ENCODE peak calls at places on chromosomes 3 and 15, in five cellular contexts. One of them, this sample, is unnamed.

GRCh38 chr3:69853033-69853432 is 113.8 kb downstream of the MITF start:
- DNase-seq in AG09309: no peak
- DNase-seq in stomach: no peak
- DNase-seq in choroid plexus epithelial cell: no peak
- DNase-seq in lower leg skin: no peak
- DNase-seq in this sample: no peak

GRCh38 chr3:138950006-138950644 is 3.1 kb downstream of the FOXL2NB start:
- DNase-seq in AG09309: no peak
- DNase-seq in stomach: no peak
- DNase-seq in choroid plexus epithelial cell: peak; percentile 44
- DNase-seq in lower leg skin: no peak
- DNase-seq in this sample: no peak

GRCh38 chr15:92527197-92527596 is 128.4 kb downstream of the FAM174B start:
- DNase-seq in AG09309: no peak
- DNase-seq in stomach: peak; percentile 77
- DNase-seq in choroid plexus epithelial cell: peak; percentile 89
- DNase-seq in lower leg skin: peak; percentile 27
- DNase-seq in this sample: no peak

GRCh38 chr15:39578851-39579486 is 1.9 kb upstream of the THBS1 start:
- DNase-seq in AG09309: peak; percentile 11
- DNase-seq in stomach: no peak
- DNase-seq in choroid plexus epithelial cell: no peak
- DNase-seq in lower leg skin: no peak
- DNase-seq in this sample: no peak

GRCh38 chr15:72698938-72699337 is 12.9 kb downstream of the BBS4 start:
- DNase-seq in AG09309: no peak
- DNase-seq in stomach: no peak
- DNase-seq in choroid plexus epithelial cell: no peak
- DNase-seq in lower leg skin: no peak
- DNase-seq in this sample: no peak

GRCh38 chr3:25378912-25379311 is 49.2 kb upstream of the RARB start:
- DNase-seq in AG09309: no peak
- DNase-seq in stomach: no peak
- DNase-seq in choroid plexus epithelial cell: no peak
- DNase-seq in lower leg skin: no peak
- DNase-seq in this sample: no peak

GRCh38 chr15:75043509-75044257 is 20.3 kb downstream of the PPCDC start:
- DNase-seq in AG09309: peak; percentile 99
- DNase-seq in stomach: peak; percentile 82
- DNase-seq in choroid plexus epithelial cell: peak; percentile 100
- DNase-seq in lower leg skin: peak; percentile 95
- DNase-seq in this sample: no peak

GRCh38 chr3:39118079-39118478 is 10.6 kb downstream of the TTC21A start:
- DNase-seq in AG09309: no peak
- DNase-seq in stomach: no peak
- DNase-seq in choroid plexus epithelial cell: no peak
- DNase-seq in lower leg skin: no peak
- DNase-seq in this sample: no peak

GRCh38 chr3:108494862-108495531 is 15.4 kb downstream of the MYH15 start:
- DNase-seq in AG09309: no peak
- DNase-seq in stomach: no peak
- DNase-seq in choroid plexus epithelial cell: peak; percentile 21
- DNase-seq in lower leg skin: no peak
- DNase-seq in this sample: no peak

GRCh38 chr3:177960014-177960413 is 576.2 kb upstream of the KCNMB2 start:
- DNase-seq in AG09309: no peak
- DNase-seq in stomach: no peak
- DNase-seq in choroid plexus epithelial cell: peak; percentile 77
- DNase-seq in lower leg skin: no peak
- DNase-seq in this sample: no peak

GRCh38 chr15:39582977-39583585 is 2.2 kb downstream of the THBS1 start:
- DNase-seq in AG09309: no peak
- DNase-seq in stomach: no peak
- DNase-seq in choroid plexus epithelial cell: no peak
- DNase-seq in lower leg skin: no peak
- DNase-seq in this sample: no peak

GRCh38 chr3:111903067-111903511 is 44.0 kb downstream of the PHLDB2 start:
- DNase-seq in AG09309: no peak
- DNase-seq in stomach: no peak
- DNase-seq in choroid plexus epithelial cell: peak; percentile 88
- DNase-seq in lower leg skin: no peak
- DNase-seq in this sample: no peak

GRCh38 chr3:177211503-177212277 is 14.4 kb upstream of the TBL1XR1 start:
- DNase-seq in AG09309: no peak
- DNase-seq in stomach: peak; percentile 90
- DNase-seq in choroid plexus epithelial cell: peak; percentile 48
- DNase-seq in lower leg skin: no peak
- DNase-seq in this sample: no peak

GRCh38 chr3:13623101-13623654 is 74.3 kb downstream of the FBLN2 start:
- DNase-seq in AG09309: no peak
- DNase-seq in stomach: peak; percentile 31
- DNase-seq in choroid plexus epithelial cell: peak; percentile 73
- DNase-seq in lower leg skin: no peak
- DNase-seq in this sample: no peak

GRCh38 chr15:80779658-80780415 is 667 bp downstream of the CEMIP start:
- DNase-seq in AG09309: no peak
- DNase-seq in stomach: no peak
- DNase-seq in choroid plexus epithelial cell: peak; percentile 62
- DNase-seq in lower leg skin: no peak
- DNase-seq in this sample: no peak

GRCh38 chr15:80780416-80781221 is 1.4 kb downstream of the CEMIP start:
- DNase-seq in AG09309: no peak
- DNase-seq in stomach: peak; percentile 48
- DNase-seq in choroid plexus epithelial cell: peak; percentile 67
- DNase-seq in lower leg skin: no peak
- DNase-seq in this sample: peak; percentile 85

GRCh38 chr15:80777836-80778620 is 1.1 kb upstream of the CEMIP start:
- DNase-seq in AG09309: no peak
- DNase-seq in stomach: no peak
- DNase-seq in choroid plexus epithelial cell: peak; percentile 41
- DNase-seq in lower leg skin: no peak
- DNase-seq in this sample: no peak

GRCh38 chr15:80778621-80778963 is 578 bp upstream of the CEMIP start:
- DNase-seq in AG09309: no peak
- DNase-seq in stomach: no peak
- DNase-seq in choroid plexus epithelial cell: no peak
- DNase-seq in lower leg skin: no peak
- DNase-seq in this sample: no peak

GRCh38 chr15:80778964-80779657 is at the start of gene CEMIP:
- DNase-seq in AG09309: peak; percentile 71
- DNase-seq in stomach: peak; percentile 82
- DNase-seq in choroid plexus epithelial cell: peak; percentile 90
- DNase-seq in lower leg skin: peak; percentile 49
- DNase-seq in this sample: peak; percentile 91
- TF ChIP-seq CTCF in AG09309: peak; percentile 70
- TF ChIP-seq CTCF in stomach: peak; percentile 68
- TF ChIP-seq CTCF in choroid plexus epithelial cell: peak; percentile 62
- TF ChIP-seq CTCF in lower leg skin: no peak
- TF ChIP-seq CTCF in this sample: peak; percentile 91

GRCh38 chr3:28726840-28727239 is 378.2 kb upstream of the AZI2 start:
- DNase-seq in AG09309: no peak
- DNase-seq in stomach: peak; percentile 54
- DNase-seq in choroid plexus epithelial cell: peak; percentile 34
- DNase-seq in lower leg skin: no peak
- DNase-seq in this sample: no peak
- TF ChIP-seq CTCF in AG09309: peak; percentile 48
- TF ChIP-seq CTCF in stomach: peak; percentile 24
- TF ChIP-seq CTCF in choroid plexus epithelial cell: peak; percentile 61
- TF ChIP-seq CTCF in lower leg skin: no peak
- TF ChIP-seq CTCF in this sample: peak; percentile 72

GRCh38 chr3:83230376-83230775 is 1468.9 kb upstream of the GBE1 start:
- DNase-seq in AG09309: no peak
- DNase-seq in stomach: no peak
- DNase-seq in choroid plexus epithelial cell: no peak
- DNase-seq in lower leg skin: no peak
- DNase-seq in this sample: no peak

GRCh38 chr3:83235180-83235814 is 1473.9 kb upstream of the GBE1 start:
- DNase-seq in AG09309: no peak
- DNase-seq in stomach: no peak
- DNase-seq in choroid plexus epithelial cell: no peak
- DNase-seq in lower leg skin: no peak
- DNase-seq in this sample: no peak

GRCh38 chr3:83230841-83231240 is 1469.4 kb upstream of the GBE1 start:
- DNase-seq in AG09309: no peak
- DNase-seq in stomach: no peak
- DNase-seq in choroid plexus epithelial cell: no peak
- DNase-seq in lower leg skin: no peak
- DNase-seq in this sample: no peak

DNA sequence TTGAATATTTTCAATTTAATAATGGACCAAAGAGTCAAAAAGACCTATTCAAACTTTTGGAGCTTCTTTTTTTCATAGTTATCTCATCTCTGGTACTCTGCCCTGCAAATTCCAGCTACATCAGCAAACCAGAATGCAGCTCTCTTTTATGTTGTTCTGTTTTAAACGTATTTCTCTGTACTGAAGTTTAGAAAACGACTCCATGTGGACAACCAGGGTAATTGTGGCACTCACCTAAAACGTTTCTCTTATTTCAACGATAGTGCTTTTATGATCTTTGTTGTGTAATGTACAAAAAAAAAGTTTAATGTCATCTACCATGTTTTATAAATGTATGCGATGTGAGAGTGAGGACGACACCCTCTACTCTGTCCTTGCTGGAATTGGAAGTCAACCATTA is 1472.3 kb upstream of the GBE1 start:
- DNase-seq in AG09309: no peak
- DNase-seq in stomach: no peak
- DNase-seq in choroid plexus epithelial cell: no peak
- DNase-seq in lower leg skin: no peak
- DNase-seq in this sample: no peak
- TF ChIP-seq CTCF in AG09309: no peak
- TF ChIP-seq CTCF in stomach: no peak
- TF ChIP-seq CTCF in choroid plexus epithelial cell: no peak
- TF ChIP-seq CTCF in lower leg skin: no peak
- TF ChIP-seq CTCF in this sample: no peak

DNA sequence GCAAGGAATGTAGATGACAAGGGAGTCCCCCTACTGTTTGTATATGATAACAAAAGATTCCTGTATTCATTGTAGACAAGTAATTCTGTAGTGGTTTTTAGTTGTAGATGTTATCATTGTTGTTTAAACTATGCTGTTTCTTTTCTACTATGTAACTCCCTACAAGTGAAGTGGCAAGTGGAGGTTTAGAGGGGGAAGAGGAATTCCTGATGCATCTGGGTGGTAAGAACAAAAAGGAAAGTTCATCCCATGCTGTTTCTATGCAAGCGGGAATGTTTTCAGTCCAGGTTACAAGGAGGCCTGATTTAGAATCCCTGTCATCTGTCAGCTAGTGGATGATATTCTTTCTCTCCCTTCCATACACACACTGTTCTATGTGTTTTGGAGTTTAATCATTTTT is 67.5 kb downstream of the IMPG2 start:
- DNase-seq in AG09309: no peak
- DNase-seq in stomach: no peak
- DNase-seq in choroid plexus epithelial cell: no peak
- DNase-seq in lower leg skin: no peak
- DNase-seq in this sample: no peak
- TF ChIP-seq CTCF in AG09309: no peak
- TF ChIP-seq CTCF in stomach: no peak
- TF ChIP-seq CTCF in choroid plexus epithelial cell: no peak
- TF ChIP-seq CTCF in lower leg skin: no peak
- TF ChIP-seq CTCF in this sample: no peak

DNA sequence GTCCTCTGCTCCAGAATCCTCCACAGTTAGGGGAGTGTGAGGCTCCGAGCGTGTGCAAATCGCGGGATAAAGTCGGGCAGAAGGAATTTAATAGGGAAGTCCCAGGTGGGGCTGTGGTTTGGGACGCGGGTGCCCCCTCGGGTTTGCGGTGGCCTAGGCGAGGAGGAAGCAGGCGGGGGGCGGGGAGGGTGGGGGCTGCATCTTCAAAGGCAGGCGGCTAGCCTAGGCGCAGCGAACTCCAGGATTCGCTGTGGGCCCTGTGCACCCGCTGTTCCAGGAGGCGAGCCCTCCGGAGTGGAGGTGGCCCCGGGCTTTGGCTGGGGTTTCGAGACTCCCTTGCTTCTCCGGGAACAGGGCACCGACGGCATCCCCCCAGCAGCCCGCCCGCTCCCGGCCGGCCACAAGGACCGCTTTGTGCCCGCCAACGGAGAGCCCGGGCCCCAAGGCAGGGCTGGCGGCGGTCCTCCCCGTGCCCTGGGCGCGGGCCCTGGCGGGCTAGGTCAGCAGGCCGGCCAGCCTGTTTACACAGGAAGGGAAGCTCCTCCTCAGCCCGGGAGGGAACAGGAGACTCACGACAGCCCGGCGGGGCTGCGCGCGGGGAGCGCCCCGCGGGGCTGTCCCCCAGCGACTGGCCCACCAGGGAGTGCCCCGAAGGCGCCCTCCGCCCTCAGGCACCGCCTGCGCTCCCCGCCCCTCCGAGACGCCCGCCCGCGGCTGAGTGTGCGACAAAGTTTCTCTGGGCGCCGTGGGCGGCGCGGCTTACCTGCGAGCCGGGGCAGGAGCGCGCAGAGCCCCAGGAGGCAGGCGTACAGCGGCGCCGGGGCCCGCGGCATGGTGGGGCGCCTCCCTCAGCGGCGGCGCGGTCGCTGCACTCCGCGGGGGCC is 755 bp downstream of the ITGB5 start:
- DNase-seq in AG09309: no peak
- DNase-seq in stomach: peak; percentile 71
- DNase-seq in choroid plexus epithelial cell: peak; percentile 34
- DNase-seq in lower leg skin: no peak
- DNase-seq in this sample: peak; percentile 75
- TF ChIP-seq CTCF in AG09309: no peak
- TF ChIP-seq CTCF in stomach: no peak
- TF ChIP-seq CTCF in choroid plexus epithelial cell: no peak
- TF ChIP-seq CTCF in lower leg skin: no peak
- TF ChIP-seq CTCF in this sample: peak; percentile 31